ENCODE peak calls at places on chromosomes 1 and 21, in four cellular contexts. One of them, this sample, is unnamed.

GRCh38 chr1:8394456-8395321 is 76.8 kb downstream of the SLC45A1 start:
- DNase-seq in cardiac muscle cell: no peak
- DNase-seq in CD8-positive, alpha-beta T cell: no peak
- DNase-seq in breast epithelium: no peak
- DNase-seq in this sample: no peak

GRCh38 chr1:114340906-114341698 is 169.9 kb downstream of the TRIM33 start:
- DNase-seq in cardiac muscle cell: no peak
- DNase-seq in CD8-positive, alpha-beta T cell: peak; percentile 51
- DNase-seq in breast epithelium: no peak
- DNase-seq in this sample: no peak

GRCh38 chr1:1183221-1183747 is 9.6 kb downstream of the TTLL10 start:
- DNase-seq in cardiac muscle cell: no peak
- DNase-seq in CD8-positive, alpha-beta T cell: no peak
- DNase-seq in breast epithelium: no peak
- DNase-seq in this sample: no peak

GRCh38 chr1:25118554-25118953 is 113.7 kb downstream of the SYF2 start:
- DNase-seq in cardiac muscle cell: no peak
- DNase-seq in CD8-positive, alpha-beta T cell: no peak
- DNase-seq in breast epithelium: no peak
- DNase-seq in this sample: no peak

GRCh38 chr1:99727575-99728190 is 38.8 kb downstream of the FRRS1 start:
- DNase-seq in cardiac muscle cell: no peak
- DNase-seq in CD8-positive, alpha-beta T cell: no peak
- DNase-seq in breast epithelium: no peak
- DNase-seq in this sample: peak; percentile 72

GRCh38 chr1:121586369-121587229 is 401.8 kb downstream of the SRGAP2C start:
- DNase-seq in cardiac muscle cell: no peak
- DNase-seq in CD8-positive, alpha-beta T cell: peak; percentile 10
- DNase-seq in breast epithelium: no peak
- DNase-seq in this sample: no peak

GRCh38 chr1:77536813-77537212 is 145.6 kb downstream of the ZZZ3 start:
- DNase-seq in cardiac muscle cell: no peak
- DNase-seq in CD8-positive, alpha-beta T cell: no peak
- DNase-seq in breast epithelium: no peak
- DNase-seq in this sample: no peak

GRCh38 chr1:181190362-181191035 is 102.0 kb downstream of the IER5 start:
- DNase-seq in cardiac muscle cell: no peak
- DNase-seq in CD8-positive, alpha-beta T cell: no peak
- DNase-seq in breast epithelium: no peak
- DNase-seq in this sample: no peak

GRCh38 chr21:33434770-33435360 is 31.7 kb downstream of the IFNGR2 start:
- DNase-seq in cardiac muscle cell: no peak
- DNase-seq in CD8-positive, alpha-beta T cell: no peak
- DNase-seq in breast epithelium: no peak
- DNase-seq in this sample: no peak

GRCh38 chr21:42534361-42534900 is 20.8 kb downstream of the SLC37A1 start:
- DNase-seq in cardiac muscle cell: no peak
- DNase-seq in CD8-positive, alpha-beta T cell: no peak
- DNase-seq in breast epithelium: no peak
- DNase-seq in this sample: no peak

GRCh38 chr1:167893798-167894197 is 20.1 kb downstream of the ADCY10 start:
- DNase-seq in cardiac muscle cell: no peak
- DNase-seq in CD8-positive, alpha-beta T cell: no peak
- DNase-seq in breast epithelium: no peak
- DNase-seq in this sample: no peak

DNA sequence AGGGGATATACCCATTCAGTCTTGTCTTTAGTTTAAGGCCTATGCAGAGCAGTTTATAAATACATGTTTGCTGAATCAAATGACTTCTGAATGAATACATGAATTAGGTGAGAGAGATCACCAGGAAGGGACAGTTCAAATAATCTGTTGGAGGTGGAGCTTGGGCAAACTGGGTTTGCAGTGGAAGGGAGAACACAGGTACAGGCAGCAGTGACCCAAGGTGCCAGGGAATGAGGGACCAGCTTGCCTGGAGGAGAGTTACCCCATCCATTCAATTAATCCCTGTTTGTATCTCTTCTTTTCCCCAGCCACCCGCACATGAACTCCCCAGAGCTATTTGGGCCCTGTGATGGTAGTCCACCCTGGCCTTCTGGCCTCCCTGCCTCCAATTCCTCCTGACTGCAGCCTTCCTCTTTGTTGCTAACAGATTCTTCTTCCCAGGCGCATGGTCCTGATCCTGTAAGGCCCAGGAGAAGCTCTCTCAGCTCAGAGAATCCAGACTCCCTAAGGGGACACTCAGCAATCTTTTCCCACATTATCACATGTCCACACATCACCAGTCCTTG is 1.8 kb downstream of the CD58 start:
- DNase-seq in cardiac muscle cell: no peak
- DNase-seq in CD8-positive, alpha-beta T cell: no peak
- DNase-seq in breast epithelium: no peak
- DNase-seq in this sample: no peak
- H3K9me3 ChIP-seq in cardiac muscle cell: no peaks in the 10 kb centered on the region
- H3K9me3 ChIP-seq in CD8-positive, alpha-beta T cell: no peaks in the 10 kb centered on the region
- H3K9me3 ChIP-seq in breast epithelium: no peaks in the 10 kb centered on the region
- H3K9me3 ChIP-seq in this sample: peaks cover 4% of the 10 kb centered on the region

DNA sequence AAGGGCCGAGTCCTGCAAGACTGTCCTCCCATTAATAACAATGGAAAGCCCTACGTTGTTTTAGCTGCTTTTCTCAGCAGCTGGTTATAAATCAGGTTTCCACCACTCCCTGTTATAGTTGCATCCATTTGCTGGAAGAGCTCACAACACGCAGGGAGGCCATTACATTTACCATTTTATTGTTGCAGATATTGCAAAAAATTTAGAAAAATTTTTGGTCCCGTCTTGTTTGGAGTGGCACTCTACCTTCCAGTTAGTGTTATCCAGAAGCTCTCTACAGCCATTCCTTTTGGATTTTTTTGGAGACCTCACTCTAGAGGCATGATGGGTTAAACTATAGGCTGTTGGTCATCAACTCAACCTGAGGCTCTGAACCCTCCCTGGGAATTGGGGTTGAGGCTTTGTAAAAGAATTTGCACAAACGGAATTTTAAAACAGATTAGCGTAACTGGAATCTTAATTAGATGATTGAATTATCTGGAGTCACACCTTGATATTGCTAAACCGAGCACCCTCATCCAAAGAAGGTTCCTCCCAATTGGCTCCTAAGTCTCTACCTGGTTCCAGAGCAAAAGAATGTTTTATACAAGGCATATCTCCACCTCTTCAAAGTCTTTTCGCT is 1532.0 kb upstream of the TPTE start:
- DNase-seq in cardiac muscle cell: no peak
- DNase-seq in CD8-positive, alpha-beta T cell: no peak
- DNase-seq in breast epithelium: no peak
- DNase-seq in this sample: no peak
- H3K9me3 ChIP-seq in cardiac muscle cell: peaks cover 14% of the 10 kb centered on the region
- H3K9me3 ChIP-seq in CD8-positive, alpha-beta T cell: no peaks in the 10 kb centered on the region
- H3K9me3 ChIP-seq in breast epithelium: peaks cover 4% of the 10 kb centered on the region
- H3K9me3 ChIP-seq in this sample: no peaks in the 10 kb centered on the region

DNA sequence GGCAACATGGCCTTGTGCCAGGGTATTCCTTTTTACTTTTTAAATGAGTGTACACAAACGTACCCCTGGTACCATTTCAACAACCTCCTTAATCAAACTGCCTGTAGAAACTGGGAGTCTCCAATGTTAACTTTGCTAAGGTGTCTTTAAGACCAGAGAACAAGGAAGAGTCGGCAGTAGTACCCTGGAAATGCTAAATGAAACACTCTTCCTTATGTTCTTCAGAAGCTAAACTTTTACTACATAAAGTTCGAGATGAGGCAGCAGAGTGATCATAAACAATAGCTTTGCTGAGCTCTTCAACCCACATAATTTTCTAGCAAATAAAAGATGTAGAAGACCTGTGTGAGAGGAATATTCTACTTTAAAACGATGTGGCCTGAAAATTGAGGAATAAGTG is 297.7 kb upstream of the NRIP1 start:
- DNase-seq in cardiac muscle cell: no peak
- DNase-seq in CD8-positive, alpha-beta T cell: no peak
- DNase-seq in breast epithelium: no peak
- DNase-seq in this sample: no peak
- H3K9me3 ChIP-seq in cardiac muscle cell: no peaks in the 10 kb centered on the region
- H3K9me3 ChIP-seq in CD8-positive, alpha-beta T cell: no peaks in the 10 kb centered on the region
- H3K9me3 ChIP-seq in breast epithelium: peaks cover 8% of the 10 kb centered on the region
- H3K9me3 ChIP-seq in this sample: no peaks in the 10 kb centered on the region

GRCh38 chr1:45958317-45958716 is 154.9 kb downstream of the MAST2 start:
- DNase-seq in cardiac muscle cell: no peak
- DNase-seq in CD8-positive, alpha-beta T cell: no peak
- DNase-seq in breast epithelium: no peak
- DNase-seq in this sample: no peak

GRCh38 chr1:45953934-45954333 is 150.5 kb downstream of the MAST2 start:
- DNase-seq in cardiac muscle cell: peak; percentile 2
- DNase-seq in CD8-positive, alpha-beta T cell: no peak
- DNase-seq in breast epithelium: no peak
- DNase-seq in this sample: no peak

GRCh38 chr1:45960930-45961715 is 157.7 kb downstream of the MAST2 start:
- DNase-seq in cardiac muscle cell: no peak
- DNase-seq in CD8-positive, alpha-beta T cell: no peak
- DNase-seq in breast epithelium: no peak
- DNase-seq in this sample: no peak

GRCh38 chr1:45954401-45954847 is 151.0 kb downstream of the MAST2 start:
- DNase-seq in cardiac muscle cell: no peak
- DNase-seq in CD8-positive, alpha-beta T cell: no peak
- DNase-seq in breast epithelium: no peak
- DNase-seq in this sample: no peak

GRCh38 chr1:45957684-45958083 is 154.3 kb downstream of the MAST2 start:
- DNase-seq in cardiac muscle cell: no peak
- DNase-seq in CD8-positive, alpha-beta T cell: no peak
- DNase-seq in breast epithelium: no peak
- DNase-seq in this sample: no peak
- H3K9me3 ChIP-seq in cardiac muscle cell: no peaks in the 10 kb centered on the region
- H3K9me3 ChIP-seq in CD8-positive, alpha-beta T cell: no peaks in the 10 kb centered on the region
- H3K9me3 ChIP-seq in breast epithelium: no peaks in the 10 kb centered on the region
- H3K9me3 ChIP-seq in this sample: no peaks in the 10 kb centered on the region

GRCh38 chr1:152986578-152986977 is 2.7 kb downstream of the SPRR1A start:
- DNase-seq in cardiac muscle cell: no peak
- DNase-seq in CD8-positive, alpha-beta T cell: no peak
- DNase-seq in breast epithelium: no peak
- DNase-seq in this sample: no peak

GRCh38 chr1:152981181-152981871 is 2.6 kb upstream of the SPRR1A start:
- DNase-seq in cardiac muscle cell: no peak
- DNase-seq in CD8-positive, alpha-beta T cell: no peak
- DNase-seq in breast epithelium: no peak
- DNase-seq in this sample: no peak

GRCh38 chr1:152982076-152982475 is 1.8 kb upstream of the SPRR1A start:
- DNase-seq in cardiac muscle cell: no peak
- DNase-seq in CD8-positive, alpha-beta T cell: no peak
- DNase-seq in breast epithelium: no peak
- DNase-seq in this sample: no peak

GRCh38 chr1:152983234-152983633 is 647 bp upstream of the SPRR1A start:
- DNase-seq in cardiac muscle cell: no peak
- DNase-seq in CD8-positive, alpha-beta T cell: no peak
- DNase-seq in breast epithelium: no peak
- DNase-seq in this sample: no peak

DNA sequence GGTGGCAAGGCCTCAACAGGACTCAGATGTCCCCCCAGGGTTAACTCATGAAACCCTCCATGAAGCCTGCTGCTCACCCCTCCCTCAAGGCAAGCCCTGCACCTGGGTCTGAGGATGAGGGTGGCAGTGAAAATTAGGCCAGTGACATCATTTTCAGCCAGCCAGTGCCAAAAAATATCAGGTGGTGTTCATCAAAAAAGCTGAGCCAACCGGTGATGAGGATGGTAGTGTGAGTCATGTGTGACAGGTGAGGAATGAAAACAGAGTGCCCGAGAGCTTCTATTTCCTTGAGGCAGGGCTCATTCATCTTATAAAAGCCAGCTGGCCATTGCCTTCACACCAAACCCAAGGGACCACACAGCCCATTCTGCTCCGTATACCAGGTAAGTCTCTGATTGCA is at the start of gene SPRR1A:
- DNase-seq in cardiac muscle cell: no peak
- DNase-seq in CD8-positive, alpha-beta T cell: no peak
- DNase-seq in breast epithelium: no peak
- DNase-seq in this sample: no peak
- H3K9me3 ChIP-seq in cardiac muscle cell: no peaks in the 10 kb centered on the region
- H3K9me3 ChIP-seq in CD8-positive, alpha-beta T cell: no peaks in the 10 kb centered on the region
- H3K9me3 ChIP-seq in breast epithelium: no peaks in the 10 kb centered on the region
- H3K9me3 ChIP-seq in this sample: no peaks in the 10 kb centered on the region

GRCh38 chr21:15521644-15522001 is 208.2 kb upstream of the USP25 start:
- DNase-seq in cardiac muscle cell: no peak
- DNase-seq in CD8-positive, alpha-beta T cell: no peak
- DNase-seq in breast epithelium: no peak
- DNase-seq in this sample: no peak
- H3K9me3 ChIP-seq in cardiac muscle cell: no peaks in the 10 kb centered on the region
- H3K9me3 ChIP-seq in CD8-positive, alpha-beta T cell: no peaks in the 10 kb centered on the region
- H3K9me3 ChIP-seq in breast epithelium: no peaks in the 10 kb centered on the region
- H3K9me3 ChIP-seq in this sample: no peaks in the 10 kb centered on the region

GRCh38 chr21:40160911-40161310 is 293.7 kb downstream of the PCP4 start:
- DNase-seq in cardiac muscle cell: peak; percentile 19
- DNase-seq in CD8-positive, alpha-beta T cell: no peak
- DNase-seq in breast epithelium: no peak
- DNase-seq in this sample: no peak
- H3K9me3 ChIP-seq in cardiac muscle cell: no peaks in the 10 kb centered on the region
- H3K9me3 ChIP-seq in CD8-positive, alpha-beta T cell: no peaks in the 10 kb centered on the region
- H3K9me3 ChIP-seq in breast epithelium: no peaks in the 10 kb centered on the region
- H3K9me3 ChIP-seq in this sample: no peaks in the 10 kb centered on the region

This sample was measured in SK-N-MC.